ENCODE peak calls at places on chromosomes 4 and X, in four cellular contexts. Q is HepG2, Z is K562, K is GM12878. V is an unnamed sample.
A peak's percentile ranks its signal among the peaks of the same experiment; 100 is the strongest.

GRCh38 chr4:34861661-34862060 is 1382.7 kb downstream of the ARAP2 start:
- DNase-seq in Q (no peak), Z (no peak), K (no peak), V (no peak)

GRCh38 chrX:107825698-107826285 is at the start of gene MID2:
- DNase-seq in Q (no peak), Z (no peak), K (no peak), V (peak; percentile 77)

GRCh38 chr4:34486964-34487363 is 1757.3 kb downstream of the ARAP2 start:
- DNase-seq in Q (no peak), Z (no peak), K (no peak), V (no peak)

GRCh38 chr4:153676491-153676890 is 7.6 kb upstream of the TLR2 start:
- DNase-seq in Q (no peak), Z (no peak), K (no peak), V (no peak)

GRCh38 chrX:20989361-20989760 is 384.9 kb upstream of the CNKSR2 start:
- DNase-seq in Q (no peak), Z (no peak), K (no peak), V (no peak)

GRCh38 chr4:1416948-1417260 is 10.7 kb upstream of the NKX1-1 start:
- DNase-seq in Q (no peak), Z (no peak), K (no peak), V (no peak)

GRCh38 chr4:87232241-87232640 is 11.8 kb upstream of the KLHL8 start:
- DNase-seq in Q (no peak), Z (no peak), K (no peak), V (no peak)

GRCh38 chr4:118398226-118399090 is 45.7 kb upstream of the PRSS12 start:
- DNase-seq in Q (no peak), Z (no peak), K (peak; percentile 44), V (no peak)

GRCh38 chr4:179893967-179894590 is 2349.1 kb upstream of the TENM3 start:
- DNase-seq in Q (no peak), Z (no peak), K (no peak), V (no peak)

GRCh38 chr4:8473198-8473919 is 32.8 kb downstream of the TRMT44 start:
- DNase-seq in Q (no peak), Z (no peak), K (no peak), V (no peak)

GRCh38 chrX:107117993-107118321 is 665 bp downstream of the RBM41 start:
- DNase-seq in Q (no peak), Z (no peak), K (no peak), V (peak; percentile 19)

GRCh38 chr4:41532880-41533279 is 5.1 kb upstream of the LIMCH1 start:
- DNase-seq in Q (no peak), Z (no peak), K (no peak), V (no peak)

GRCh38 chrX:117985241-117985640 is 131.4 kb downstream of the KLHL13 start:
- DNase-seq in Q (no peak), Z (no peak), K (no peak), V (peak; percentile 15)

GRCh38 chr4:55123791-55124190 is 1.6 kb downstream of the KDR start:
- DNase-seq in Q (no peak), Z (no peak), K (no peak), V (no peak)

GRCh38 chr4:55127053-55127452 is 1.7 kb upstream of the KDR start:
- DNase-seq in Q (no peak), Z (no peak), K (no peak), V (no peak)

GRCh38 chr4:55125763-55126541 is 557 bp upstream of the KDR start:
- DNase-seq in Q (no peak), Z (no peak), K (no peak), V (no peak)

GRCh38 chr4:55124337-55125076 is 888 bp downstream of the KDR start:
- DNase-seq in Q (no peak), Z (no peak), K (no peak), V (no peak)

GRCh38 chr4:55125087-55125721 is at the start of gene KDR:
- DNase-seq in Q (no peak), Z (peak; percentile 12), K (no peak), V (peak; percentile 61)
- TF ChIP-seq TARDBP in Q (no peak), Z (no peak), K (no peak), V (no peak)

DNA sequence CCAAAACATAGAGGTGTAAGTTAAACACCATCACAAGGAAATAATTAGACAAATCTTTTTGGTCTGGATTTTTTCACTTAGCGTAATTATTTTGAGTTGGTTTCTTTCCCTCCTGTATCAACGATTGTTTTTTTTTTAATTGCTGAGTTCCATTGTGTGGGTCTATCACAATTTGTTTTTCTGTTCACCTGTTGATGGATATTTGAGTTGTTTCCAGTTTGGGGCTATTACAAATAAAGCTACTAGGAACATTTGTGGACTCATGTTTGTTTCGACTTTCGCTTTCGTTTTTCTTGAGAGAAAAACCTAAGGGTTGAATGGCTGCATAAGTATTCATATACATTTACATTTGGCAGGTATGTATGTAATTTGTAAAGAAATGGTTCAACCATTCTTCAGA is 20.4 kb upstream of the FBXW7 start:
- DNase-seq in Q (no peak), Z (no peak), K (no peak), V (no peak)
- TF ChIP-seq TARDBP in Q (no peak), Z (no peak), K (no peak), V (no peak)

GRCh38 chr4:145557720-145558119 is 61.5 kb upstream of the MMAA start:
- DNase-seq in Q (peak; percentile 58), Z (peak; percentile 71), K (peak; percentile 20), V (peak; percentile 68)
- TF ChIP-seq TARDBP in Q (no peak), Z (no peak), K (no peak), V (no peak)

GRCh38 chr4:154779362-154779947 is 1.6 kb upstream of the RBM46 start:
- DNase-seq in Q (peak; percentile 23), Z (no peak), K (no peak), V (peak; percentile 17)

GRCh38 chr4:154781983-154782293 is 866 bp downstream of the RBM46 start:
- DNase-seq in Q (no peak), Z (no peak), K (no peak), V (no peak)

DNA sequence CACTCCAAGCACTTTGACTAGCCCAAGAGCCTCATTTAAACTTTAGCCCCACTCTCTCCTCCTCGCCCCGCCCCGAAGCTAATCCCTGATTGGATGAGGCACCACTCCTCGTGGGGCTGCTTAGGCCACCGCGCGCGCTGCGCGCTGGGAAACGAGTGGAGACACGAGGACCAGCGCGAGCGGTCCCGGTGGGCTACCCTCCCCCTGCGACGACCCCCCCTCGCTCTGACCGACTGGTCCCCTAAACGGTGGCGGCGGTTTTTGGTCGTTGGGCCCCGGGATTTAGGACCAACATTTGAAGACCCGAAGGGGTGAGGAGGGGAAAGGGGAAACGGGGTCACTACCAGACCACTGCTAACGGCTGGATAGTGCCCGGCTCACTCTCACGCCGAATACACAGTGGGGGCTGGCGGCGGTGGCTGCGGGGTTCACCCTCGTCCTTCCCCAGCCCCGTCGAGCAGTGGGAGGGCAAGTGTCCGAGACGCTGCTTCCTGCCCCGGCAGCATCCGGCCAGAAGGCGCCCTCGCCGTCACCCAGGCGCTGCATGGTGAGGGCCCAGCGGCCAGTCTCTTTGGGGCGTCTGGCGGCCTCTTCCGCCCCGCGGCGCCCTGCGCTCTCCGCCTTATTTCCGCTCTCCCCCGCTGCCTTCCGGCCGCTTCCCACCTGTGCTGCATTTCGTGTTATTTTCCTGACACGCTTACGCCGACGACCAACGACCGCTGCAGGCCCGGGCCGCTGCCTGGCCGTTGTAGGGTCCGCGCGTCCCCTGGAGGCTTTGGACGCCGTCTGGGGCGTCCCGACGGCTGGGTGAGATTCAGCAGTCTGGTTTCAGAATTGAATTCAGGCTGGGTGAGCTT is at the start of gene RBM46:
- DNase-seq in Q (no peak), Z (no peak), K (no peak), V (no peak)
- TF ChIP-seq TARDBP in Q (no peak), Z (no peak), K (no peak), V (no peak)

DNA sequence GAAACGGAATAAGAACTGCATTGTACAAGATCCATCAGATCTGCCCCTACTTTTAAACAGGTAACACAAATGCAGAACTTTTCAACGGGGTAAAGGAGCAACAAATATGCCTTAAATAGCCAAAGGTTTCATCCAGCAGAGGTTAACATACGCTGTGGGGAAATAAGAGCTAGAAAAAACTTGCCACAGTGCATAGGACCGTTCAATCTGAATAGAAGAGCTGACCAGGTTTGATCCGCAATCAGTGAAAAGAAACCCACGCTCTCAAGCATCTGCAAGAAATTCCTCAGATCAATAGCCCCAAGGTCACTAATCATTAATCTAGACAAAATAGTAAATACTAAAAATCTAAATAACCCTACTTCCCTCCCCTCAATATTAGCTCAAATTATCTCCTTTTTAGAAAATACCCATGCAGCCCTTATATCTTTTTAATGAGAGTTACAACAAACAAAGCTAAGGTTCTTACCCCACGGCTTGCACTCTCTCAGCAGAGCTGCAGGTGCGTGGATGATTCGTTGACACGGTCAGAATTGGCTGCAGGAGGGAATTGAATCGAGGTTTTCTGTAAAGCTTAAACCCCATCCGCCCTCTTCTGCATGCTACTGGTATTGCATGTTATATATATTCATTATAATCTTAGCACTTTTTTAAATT is at the start of gene TLR10:
- DNase-seq in Q (peak; percentile 20), Z (peak; percentile 39), K (peak; percentile 82), V (peak; percentile 23)
- TF ChIP-seq TARDBP in Q (no peak), Z (no peak), K (no peak), V (no peak)

GRCh38 chrX:103630171-103630511 is 1.4 kb downstream of the TCEAL1 start:
- DNase-seq in Q (no peak), Z (no peak), K (no peak), V (no peak)

GRCh38 chrX:103629295-103630170 is 758 bp downstream of the TCEAL1 start:
- DNase-seq in Q (peak; percentile 39), Z (peak; percentile 34), K (no peak), V (peak; percentile 82)

GRCh38 chrX:103631145-103631544 is 2.4 kb downstream of the TCEAL1 start:
- DNase-seq in Q (no peak), Z (no peak), K (no peak), V (no peak)

GRCh38 chrX:103626855-103627254 is 1.9 kb upstream of the TCEAL1 start:
- DNase-seq in Q (no peak), Z (no peak), K (no peak), V (no peak)

DNA sequence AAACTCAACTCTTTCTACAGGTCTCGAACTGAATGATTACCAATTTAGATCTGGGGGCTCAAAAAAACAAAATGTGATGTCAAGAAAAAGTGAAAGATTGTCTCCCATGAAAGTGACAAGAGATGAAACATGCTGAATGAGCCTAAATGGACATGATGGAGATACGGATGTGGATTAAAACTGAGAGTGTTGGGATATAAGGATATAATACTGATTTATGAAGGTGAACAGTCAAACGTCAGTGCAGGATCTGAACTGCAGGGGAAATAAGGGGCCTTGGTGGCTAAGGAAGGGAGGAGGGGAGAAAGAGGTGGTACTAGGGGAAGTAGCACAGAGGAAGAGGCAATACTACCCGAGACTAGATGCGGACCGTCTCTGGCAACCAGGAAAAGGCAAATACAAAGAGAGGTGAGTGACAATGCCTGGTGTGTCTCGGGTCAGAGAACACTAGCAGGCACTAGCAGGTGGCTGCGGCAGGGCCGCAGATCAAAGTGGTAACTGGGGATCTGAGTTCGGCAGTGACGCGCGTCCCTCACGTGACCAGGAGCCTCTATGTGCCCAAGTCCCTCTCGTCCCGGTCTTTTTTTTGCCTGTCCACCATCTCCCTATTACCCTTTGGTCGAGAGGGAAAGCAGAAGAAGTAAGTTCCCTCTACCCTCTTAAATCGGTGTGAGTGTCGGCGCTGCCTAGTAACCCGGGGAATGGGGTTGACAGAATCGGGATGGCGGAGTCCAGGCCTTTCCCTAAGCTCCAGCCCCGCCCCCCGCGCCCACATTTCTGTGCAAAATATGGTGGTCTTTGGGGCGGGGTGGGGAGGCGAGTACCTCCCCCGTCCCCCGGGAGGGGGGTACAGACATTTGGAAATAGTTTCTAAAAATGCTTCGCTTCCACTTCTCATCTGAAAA is at the start of gene TCEAL1:
- DNase-seq in Q (peak; percentile 61), Z (peak; percentile 9), K (no peak), V (peak; percentile 65)
- TF ChIP-seq TARDBP in Q (peak; percentile 24), Z (no peak), K (no peak), V (no peak)

GRCh38 chr4:74314944-74315343 is 6.7 kb downstream of the EPGN start:
- DNase-seq in Q (no peak), Z (no peak), K (no peak), V (no peak)
- TF ChIP-seq TARDBP in Q (no peak), Z (no peak), K (no peak), V (no peak)

V was measured in HEK293T.